ENCODE peak calls at places on chromosomes 3 and 15, in four cellular contexts. B is pancreas, W is GM23248, L is ovary. I is an unnamed sample.

GRCh38 chr3:73530030-73530411 is 94.7 kb downstream of the PDZRN3 start:
- DNase-seq in B (no peak), W (peak; percentile 57), L (no peak), I (no peak)

GRCh38 chr3:36444909-36445308 is 64.6 kb downstream of the STAC start:
- DNase-seq in B (no peak), W (peak; percentile 78), L (no peak), I (no peak)

GRCh38 chr3:5038243-5038642 is 59.0 kb downstream of the BHLHE40 start:
- DNase-seq in B (no peak), W (peak; percentile 36), L (no peak), I (no peak)

GRCh38 chr3:151301787-151302186 is 14.8 kb downstream of the GPR87 start:
- DNase-seq in B (no peak), W (peak; percentile 88), L (no peak), I (no peak)

GRCh38 chr3:8318002-8318649 is 183.5 kb upstream of the LMCD1 start:
- DNase-seq in B (no peak), W (peak; percentile 60), L (no peak), I (no peak)

GRCh38 chr3:159914421-159914820 is 74.2 kb upstream of the IL12A start:
- DNase-seq in B (no peak), W (peak; percentile 23), L (no peak), I (no peak)

GRCh38 chr3:53022647-53023046 is 23.2 kb downstream of the SFMBT1 start:
- DNase-seq in B (no peak), W (no peak), L (no peak), I (no peak)

GRCh38 chr3:23183731-23184130 is 19.4 kb upstream of the UBE2E2 start:
- DNase-seq in B (no peak), W (peak; percentile 61), L (no peak), I (peak; percentile 34)

GRCh38 chr3:61650719-61651118 is 89.3 kb downstream of the PTPRG start:
- DNase-seq in B (no peak), W (no peak), L (no peak), I (no peak)

GRCh38 chr15:77584201-77584600 is 48.5 kb downstream of the LINGO1 start:
- DNase-seq in B (no peak), W (no peak), L (no peak), I (no peak)

GRCh38 chr15:58467722-58468436 is 36.1 kb downstream of the LIPC start:
- DNase-seq in B (no peak), W (no peak), L (peak; percentile 77), I (no peak)

GRCh38 chr3:47715928-47716327 is 65.8 kb downstream of the SMARCC1 start:
- DNase-seq in B (no peak), W (peak; percentile 66), L (no peak), I (no peak)

GRCh38 chr3:72664576-72664975 is 183.7 kb downstream of the SHQ1 start:
- DNase-seq in B (no peak), W (peak; percentile 65), L (no peak), I (no peak)

GRCh38 chr3:151156618-151157216 is 46.3 kb downstream of the GPR171 start:
- DNase-seq in B (no peak), W (peak; percentile 67), L (no peak), I (no peak)

GRCh38 chr3:44114142-44114541 is 127.5 kb upstream of the TOPAZ1 start:
- DNase-seq in B (peak; percentile 82), W (peak; percentile 56), L (no peak), I (peak; percentile 50)

GRCh38 chr15:98906712-98907083 is 100.9 kb downstream of the PGPEP1L start:
- DNase-seq in B (peak; percentile 63), W (peak; percentile 48), L (no peak), I (no peak)

GRCh38 chr15:90009301-90010063 is 8.4 kb downstream of the ZNF710 start:
- DNase-seq in B (no peak), W (no peak), L (no peak), I (no peak)

GRCh38 chr3:122169911-122170310 is 13.6 kb upstream of the CASR start:
- DNase-seq in B (no peak), W (peak; percentile 7), L (no peak), I (no peak)

GRCh38 chr3:112688819-112689218 is 47.9 kb upstream of the CCDC80 start:
- DNase-seq in B (no peak), W (no peak), L (no peak), I (no peak)

GRCh38 chr15:34514251-34514760 is 69.1 kb downstream of the GOLGA8B start:
- DNase-seq in B (peak; percentile 72), W (peak; percentile 58), L (no peak), I (peak; percentile 42)

GRCh38 chr15:66894986-66895780 is 170.2 kb upstream of the SMAD3 start:
- DNase-seq in B (no peak), W (peak; percentile 47), L (no peak), I (no peak)

GRCh38 chr3:80592792-80593191 is 825.0 kb upstream of the ROBO1 start:
- DNase-seq in B (no peak), W (no peak), L (no peak), I (no peak)

GRCh38 chr3:18988619-18989229 is 159.6 kb upstream of the KCNH8 start:
- DNase-seq in B (no peak), W (peak; percentile 26), L (no peak), I (no peak)

GRCh38 chr3:149473314-149473990 is 1.0 kb upstream of the TM4SF4 start:
- DNase-seq in B (no peak), W (peak; percentile 87), L (peak; percentile 55), I (no peak)

GRCh38 chr3:59469948-59470723 is 420.3 kb upstream of the CFAP20DC start:
- DNase-seq in B (no peak), W (peak; percentile 60), L (no peak), I (no peak)

GRCh38 chr3:15646924-15647511 is 45.5 kb downstream of the BTD start:
- DNase-seq in B (no peak), W (peak; percentile 99), L (peak; percentile 45), I (peak; percentile 69)

GRCh38 chr3:12966847-12967750 is 106.1 kb downstream of the IQSEC1 start:
- DNase-seq in B (peak; percentile 74), W (peak; percentile 59), L (no peak), I (no peak)

GRCh38 chr15:92818658-92819311 is 81.3 kb upstream of the CHD2 start:
- DNase-seq in B (no peak), W (no peak), L (no peak), I (no peak)

GRCh38 chr3:187946031-187946691 is 200.9 kb upstream of the BCL6 start:
- DNase-seq in B (no peak), W (peak; percentile 74), L (no peak), I (no peak)

GRCh38 chr3:121943434-121943833 is 49.2 kb downstream of the SLC15A2 start:
- DNase-seq in B (no peak), W (no peak), L (no peak), I (no peak)

GRCh38 chr3:14441240-14441919 is 39.0 kb downstream of the SLC6A6 start:
- DNase-seq in B (no peak), W (peak; percentile 56), L (no peak), I (no peak)

GRCh38 chr15:65277015-65277414 is 9.7 kb downstream of the PARP16 start:
- DNase-seq in B (no peak), W (no peak), L (no peak), I (no peak)

GRCh38 chr15:61558172-61559146 is 329.4 kb upstream of the RORA start:
- DNase-seq in B (no peak), W (no peak), L (no peak), I (no peak)

GRCh38 chr15:61556037-61556648 is 327.0 kb upstream of the RORA start:
- DNase-seq in B (no peak), W (peak; percentile 9), L (no peak), I (no peak)
- H3K27ac ChIP-seq in B (no peak overlapping the region), W (no peak overlapping the region), L (no peak overlapping the region), I (no peak overlapping the region)

DNA sequence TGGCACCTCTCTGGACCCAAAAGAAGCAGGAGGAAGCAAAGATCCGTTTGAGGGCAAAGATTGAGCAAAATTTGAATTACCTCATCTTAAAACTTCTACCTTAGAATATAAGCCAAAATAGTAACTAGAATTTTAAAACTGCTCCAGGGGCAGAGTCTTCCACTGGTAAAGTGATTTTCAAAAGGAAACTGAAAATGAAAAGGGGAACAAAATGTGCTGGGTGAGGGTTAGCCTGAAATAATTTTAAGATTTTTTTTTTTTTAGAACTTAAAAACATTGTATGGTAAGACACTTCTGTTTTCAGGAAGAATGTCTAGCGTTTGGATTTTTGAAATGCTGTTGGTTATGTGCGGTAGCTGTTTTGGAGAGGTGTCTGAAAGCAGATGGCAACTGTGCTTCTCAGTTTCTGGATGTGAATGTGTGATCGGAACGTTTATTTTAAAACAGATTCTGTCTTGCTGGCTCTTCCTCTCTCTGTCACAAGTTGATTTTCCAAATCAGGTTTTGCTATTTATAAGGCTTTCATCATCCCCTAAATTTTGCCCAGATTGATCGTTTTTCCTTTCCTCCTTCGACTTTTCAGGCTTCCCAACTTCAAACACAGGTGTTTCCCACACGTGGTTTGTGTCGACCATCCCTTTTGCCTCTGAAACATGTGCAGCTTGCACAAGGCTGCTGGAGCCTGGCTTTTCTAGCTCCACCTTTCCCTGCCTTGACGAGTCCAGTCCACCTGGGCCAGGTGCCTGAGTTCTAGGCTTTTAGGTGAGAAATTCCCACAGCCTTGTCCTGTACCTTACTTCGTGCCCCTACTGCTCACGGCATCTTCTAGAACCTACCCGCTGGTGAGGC is 3.3 kb downstream of the LRRK1 start:
- DNase-seq in B (no peak), W (no peak), L (no peak), I (no peak)
- H3K4me3 ChIP-seq in B (no peak overlapping the region), W (no peak overlapping the region), L (no peak overlapping the region), I (no peak overlapping the region)

GRCh38 chr3:181704421-181705066 is 7.2 kb upstream of the SOX2 start:
- DNase-seq in B (no peak), W (no peak), L (no peak), I (no peak)
- H3K27me3 ChIP-seq in B (peaks cover 17% of the 10 kb centered on the region), W (peaks cover 77% of the 10 kb centered on the region), L (peaks cover 4% of the 10 kb centered on the region), I (peaks cover 57% of the 10 kb centered on the region)

GRCh38 chr3:186931487-186932280 is 1.4 kb downstream of the ST6GAL1 start:
- DNase-seq in B (peak; percentile 66), W (peak; percentile 44), L (peak; percentile 30), I (peak; percentile 61)
- H3K27ac ChIP-seq in B (peak overlapping the region; percentile 49), W (no peak overlapping the region), L (peak overlapping the region; percentile 38), I (peak overlapping the region; percentile 91)